ENCODE peak calls at places on chromosomes 7 and 10, in six cellular contexts. V is tibial artery, N is SHP77, P is cardiac muscle cell, R is kidney, O is nucleus accumbens. D is an unnamed sample.
A peak's percentile ranks its signal among the peaks of the same experiment; 100 is the strongest.

GRCh38 chr7:21076054-21076453 is 289.4 kb upstream of the SP8 start:
- DNase-seq in V (no peak), N (peak; percentile 66), P (no peak), R (no peak), O (no peak), D (no peak)

GRCh38 chr7:41910916-41911315 is 208.0 kb upstream of the INHBA start:
- DNase-seq in V (no peak), N (no peak), P (no peak), R (no peak), O (no peak), D (no peak)

GRCh38 chr10:102312683-102313082 is 67.4 kb downstream of the GBF1 start:
- DNase-seq in V (no peak), N (no peak), P (no peak), R (no peak), O (no peak), D (no peak)

GRCh38 chr10:22761569-22762220 is 47.3 kb upstream of the PIP4K2A start:
- DNase-seq in V (no peak), N (no peak), P (no peak), R (no peak), O (peak; percentile 76), D (no peak)

GRCh38 chr10:23063387-23064287 is 31.7 kb upstream of the MSRB2 start:
- DNase-seq in V (no peak), N (no peak), P (peak; percentile 56), R (no peak), O (no peak), D (no peak)

GRCh38 chr10:59245751-59246150 is 69.3 kb downstream of the PHYHIPL start:
- DNase-seq in V (no peak), N (no peak), P (no peak), R (no peak), O (no peak), D (no peak)

GRCh38 chr7:130070900-130071622 is 727 bp downstream of the KLHDC10 start:
- DNase-seq in V (no peak), N (no peak), P (peak; percentile 45), R (no peak), O (no peak), D (no peak)

GRCh38 chr10:64523065-64523759 is 1002.0 kb downstream of the REEP3 start:
- DNase-seq in V (no peak), N (no peak), P (no peak), R (no peak), O (no peak), D (no peak)

GRCh38 chr7:14336256-14336655 is 346.8 kb upstream of the ETV1 start:
- DNase-seq in V (no peak), N (no peak), P (no peak), R (no peak), O (no peak), D (no peak)

GRCh38 chr7:76283254-76284159 is 19.0 kb upstream of the HSPB1 start:
- DNase-seq in V (no peak), N (no peak), P (no peak), R (no peak), O (no peak), D (no peak)

GRCh38 chr10:67657775-67658174 is 38.2 kb downstream of the CTNNA3 start:
- DNase-seq in V (no peak), N (no peak), P (no peak), R (no peak), O (peak; percentile 16), D (no peak)

GRCh38 chr10:133307776-133308430 is 769 bp downstream of the TUBGCP2 start:
- DNase-seq in V (no peak), N (peak; percentile 50), P (peak; percentile 62), R (peak; percentile 88), O (no peak), D (peak; percentile 93)

GRCh38 chr7:36972140-36972518 is 247.8 kb upstream of the AOAH start:
- DNase-seq in V (no peak), N (peak; percentile 42), P (no peak), R (no peak), O (no peak), D (no peak)

GRCh38 chr10:70954777-70955176 is 66.4 kb upstream of the PCBD1 start:
- DNase-seq in V (no peak), N (no peak), P (no peak), R (peak; percentile 15), O (no peak), D (no peak)

GRCh38 chr10:47091421-47091820 is 180.2 kb downstream of the PTPN20 start:
- DNase-seq in V (no peak), N (no peak), P (no peak), R (no peak), O (no peak), D (no peak)

GRCh38 chr7:106068538-106068961 is 43.6 kb downstream of the SYPL1 start:
- DNase-seq in V (no peak), N (no peak), P (no peak), R (no peak), O (no peak), D (no peak)

GRCh38 chr7:138032775-138033174 is 30.9 kb upstream of the CREB3L2 start:
- DNase-seq in V (no peak), N (no peak), P (peak; percentile 54), R (no peak), O (no peak), D (no peak)

D was measured in upper lobe of right lung.